ENCODE peak calls at places on chromosomes 1 and 21, in eight cellular contexts. X is epithelial cell of prostate; G is MG63; S is KBM-7; U is stimulated activated CD8-positive, alpha-beta memory T cell treated with anti-CD3 and anti-CD28 coated beads, Interleukin-7, amount 100 ng/mL, for 1 hour; W is H54; C is RPMI8226; T is CD4-positive, alpha-beta T cell. O is an unnamed sample.

GRCh38 chr1:66996018-66996682 is 57.8 kb downstream of the SLC35D1 start:
- DNase-seq in T (peak), X (no peak), G (peak), U (peak), C (peak), S (peak), W (no peak), O (peak)

GRCh38 chr1:229298420-229298819 is 27.5 kb downstream of the RAB4A start:
- DNase-seq in X (no peak), T (no peak), G (no peak), S (no peak), W (no peak), C (no peak), U (no peak), O (no peak)

GRCh38 chr1:28127617-28128257 is 39.3 kb upstream of the EYA3 start:
- DNase-seq in S (peak), W (no peak), C (peak), U (no peak), T (no peak), G (no peak), X (no peak), O (no peak)

GRCh38 chr21:34889537-34890257 is 159.4 kb downstream of the RUNX1 start:
- DNase-seq in W (peak), S (peak), C (peak), X (no peak), G (peak), U (peak), T (peak), O (peak)

GRCh38 chr21:27024316-27024715 is 57.4 kb upstream of the ADAMTS5 start:
- DNase-seq in S (no peak), G (no peak), U (no peak), C (no peak), W (no peak), T (no peak), X (no peak), O (no peak)

GRCh38 chr1:18751425-18751824 is 108.0 kb downstream of the TAS1R2 start:
- DNase-seq in X (no peak), G (no peak), W (no peak), T (no peak), C (no peak), S (no peak), U (no peak), O (no peak)

GRCh38 chr1:114180742-114181141 is 27.1 kb upstream of the SYT6 start:
- DNase-seq in W (no peak), G (no peak), T (no peak), S (no peak), U (no peak), C (no peak), X (no peak), O (no peak)

GRCh38 chr21:15775981-15776380 is 46.2 kb downstream of the USP25 start:
- DNase-seq in T (no peak), G (peak), U (no peak), C (no peak), S (no peak), X (peak), W (peak), O (no peak)

GRCh38 chr1:246566808-246567154 is 525 bp downstream of the CNST start:
- DNase-seq in U (peak), C (peak), S (no peak), X (no peak), W (no peak), G (no peak), T (no peak), O (no peak)

GRCh38 chr1:21553116-21553926 is 44.1 kb downstream of the ALPL start:
- DNase-seq in S (no peak), G (peak), X (no peak), C (no peak), T (no peak), U (no peak), W (peak), O (no peak)

GRCh38 chr1:156196445-156196844 is 2.5 kb downstream of the SLC25A44 start:
- DNase-seq in X (no peak), W (no peak), C (no peak), U (no peak), S (no peak), G (no peak), T (no peak), O (no peak)

GRCh38 chr1:54836594-54836993 is 35.5 kb upstream of the TTC22 start:
- DNase-seq in U (no peak), S (no peak), T (no peak), G (no peak), W (no peak), X (no peak), C (no peak), O (no peak)

GRCh38 chr1:160112370-160112769 is 3.2 kb upstream of the ATP1A2 start:
- DNase-seq in C (no peak), T (no peak), W (no peak), U (no peak), S (no peak), G (no peak), X (no peak), O (no peak)

O was measured in T-cell.